ENCODE peak calls at places on chromosome 16, in five cellular contexts. One of them, this sample, is unnamed.

GRCh38 chr16:58502217-58502921 is 2.4 kb downstream of the NDRG4 start:
- DNase-seq in CD8-positive, alpha-beta T cell: no peak
- DNase-seq in pancreas: no peak
- DNase-seq in uterus: no peak
- DNase-seq in dorsolateral prefrontal cortex: no peak
- DNase-seq in this sample: peak; percentile 6

GRCh38 chr16:57704011-57704904 is 9.7 kb downstream of the DRC7 start:
- DNase-seq in CD8-positive, alpha-beta T cell: no peak
- DNase-seq in pancreas: peak; percentile 45
- DNase-seq in uterus: no peak
- DNase-seq in dorsolateral prefrontal cortex: no peak
- DNase-seq in this sample: no peak

GRCh38 chr16:57297856-57298255 is 13.4 kb upstream of the PLLP start:
- DNase-seq in CD8-positive, alpha-beta T cell: peak; percentile 54
- DNase-seq in uterus: no peak
- DNase-seq in pancreas: no peak
- DNase-seq in dorsolateral prefrontal cortex: no peak
- DNase-seq in this sample: no peak

GRCh38 chr16:16991711-16992110 is 479.0 kb downstream of the XYLT1 start:
- DNase-seq in dorsolateral prefrontal cortex: no peak
- DNase-seq in uterus: no peak
- DNase-seq in CD8-positive, alpha-beta T cell: no peak
- DNase-seq in pancreas: no peak
- DNase-seq in this sample: no peak

GRCh38 chr16:64419832-64420231 is 702.0 kb downstream of the CDH11 start:
- DNase-seq in dorsolateral prefrontal cortex: no peak
- DNase-seq in uterus: no peak
- DNase-seq in pancreas: no peak
- DNase-seq in CD8-positive, alpha-beta T cell: no peak
- DNase-seq in this sample: no peak

GRCh38 chr16:5042574-5043171 is 8.9 kb upstream of the NAGPA start:
- DNase-seq in dorsolateral prefrontal cortex: no peak
- DNase-seq in pancreas: peak; percentile 4
- DNase-seq in CD8-positive, alpha-beta T cell: no peak
- DNase-seq in uterus: no peak
- DNase-seq in this sample: no peak

GRCh38 chr16:15996432-15997109 is 47.2 kb downstream of the ABCC1 start:
- DNase-seq in CD8-positive, alpha-beta T cell: no peak
- DNase-seq in pancreas: no peak
- DNase-seq in uterus: peak; percentile 34
- DNase-seq in dorsolateral prefrontal cortex: no peak
- DNase-seq in this sample: peak; percentile 41

GRCh38 chr16:66300501-66300900 is 66.0 kb upstream of the CDH5 start:
- DNase-seq in CD8-positive, alpha-beta T cell: peak; percentile 0
- DNase-seq in pancreas: peak; percentile 20
- DNase-seq in dorsolateral prefrontal cortex: no peak
- DNase-seq in uterus: no peak
- DNase-seq in this sample: peak; percentile 4

GRCh38 chr16:74448990-74449389 is 27.7 kb upstream of the CLEC18B start:
- DNase-seq in uterus: peak; percentile 78
- DNase-seq in CD8-positive, alpha-beta T cell: no peak
- DNase-seq in pancreas: no peak
- DNase-seq in dorsolateral prefrontal cortex: no peak
- DNase-seq in this sample: no peak

GRCh38 chr16:2516391-2517240 is 2.9 kb downstream of the ATP6V0C start:
- DNase-seq in CD8-positive, alpha-beta T cell: no peak
- DNase-seq in uterus: no peak
- DNase-seq in dorsolateral prefrontal cortex: no peak
- DNase-seq in pancreas: no peak
- DNase-seq in this sample: no peak

GRCh38 chr16:48434653-48435318 is 49.6 kb upstream of the SIAH1 start:
- DNase-seq in dorsolateral prefrontal cortex: no peak
- DNase-seq in pancreas: no peak
- DNase-seq in CD8-positive, alpha-beta T cell: no peak
- DNase-seq in uterus: no peak
- DNase-seq in this sample: no peak

GRCh38 chr16:60642956-60643355 is 1393.3 kb downstream of the CDH8 start:
- DNase-seq in pancreas: no peak
- DNase-seq in dorsolateral prefrontal cortex: no peak
- DNase-seq in CD8-positive, alpha-beta T cell: no peak
- DNase-seq in uterus: no peak
- DNase-seq in this sample: no peak

GRCh38 chr16:5066511-5066910 is 755 bp upstream of the C16orf89 start:
- DNase-seq in dorsolateral prefrontal cortex: no peak
- DNase-seq in pancreas: no peak
- DNase-seq in uterus: no peak
- DNase-seq in CD8-positive, alpha-beta T cell: no peak
- DNase-seq in this sample: no peak

GRCh38 chr16:29806641-29807425 is 504 bp downstream of the MAZ start:
- DNase-seq in pancreas: peak; percentile 77
- DNase-seq in CD8-positive, alpha-beta T cell: peak; percentile 49
- DNase-seq in uterus: peak; percentile 67
- DNase-seq in dorsolateral prefrontal cortex: no peak
- DNase-seq in this sample: peak; percentile 89

GRCh38 chr16:29804020-29804419 is 2.3 kb upstream of the MAZ start:
- DNase-seq in dorsolateral prefrontal cortex: no peak
- DNase-seq in CD8-positive, alpha-beta T cell: no peak
- DNase-seq in uterus: no peak
- DNase-seq in pancreas: no peak
- DNase-seq in this sample: no peak

GRCh38 chr16:29806096-29806579 is at the start of gene MAZ:
- DNase-seq in dorsolateral prefrontal cortex: peak; percentile 69
- DNase-seq in CD8-positive, alpha-beta T cell: peak; percentile 77
- DNase-seq in uterus: peak; percentile 95
- DNase-seq in pancreas: peak; percentile 92
- DNase-seq in this sample: peak; percentile 92

GRCh38 chr16:29804455-29805231 is 1.7 kb upstream of the MAZ start:
- DNase-seq in dorsolateral prefrontal cortex: no peak
- DNase-seq in CD8-positive, alpha-beta T cell: peak; percentile 9
- DNase-seq in uterus: peak; percentile 58
- DNase-seq in pancreas: peak; percentile 63
- DNase-seq in this sample: no peak

DNA sequence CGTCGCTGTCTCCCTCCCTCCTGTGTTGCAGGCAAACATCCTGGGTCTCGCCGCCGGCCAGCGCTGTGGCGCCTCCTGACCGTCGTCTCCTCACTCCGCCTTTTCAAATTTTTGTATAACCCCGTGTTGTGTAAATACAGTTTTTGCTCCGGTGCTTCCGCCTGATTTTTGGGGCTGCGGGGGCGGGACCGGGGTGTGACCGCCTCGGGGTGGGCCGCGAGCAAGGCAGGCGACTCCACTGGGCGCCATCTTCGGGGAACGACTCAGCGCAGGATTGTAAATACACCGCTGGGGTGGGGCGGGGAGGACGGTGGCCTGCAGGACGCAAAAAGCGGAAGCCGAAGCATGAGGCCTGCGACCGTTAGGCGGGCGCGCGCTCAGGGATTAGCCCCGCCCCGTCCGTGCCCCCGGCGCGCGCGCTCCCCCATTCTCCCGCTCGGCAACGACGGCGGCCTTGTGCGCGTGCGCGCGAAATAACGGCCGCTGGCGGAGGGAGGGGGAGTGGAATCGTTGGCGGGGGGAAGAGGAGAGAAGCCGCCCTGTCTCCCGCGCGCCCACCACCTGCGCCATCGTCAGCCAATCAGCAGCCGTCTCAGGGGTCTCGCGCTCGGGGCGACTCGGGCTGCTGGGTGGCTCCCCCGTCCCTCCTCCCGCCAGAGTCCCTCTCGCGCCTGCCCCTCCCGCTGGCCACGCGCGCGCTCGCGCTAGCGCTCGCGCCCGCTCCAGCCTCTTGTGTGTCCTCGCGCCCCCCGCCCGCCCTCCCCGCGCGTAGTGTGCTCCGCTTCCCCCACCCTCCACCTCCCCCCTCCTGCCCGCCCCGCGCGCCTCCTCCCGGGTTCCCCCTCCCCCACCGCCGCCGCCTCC is 865 bp upstream of the MAZ start:
- DNase-seq in pancreas: peak; percentile 99
- DNase-seq in dorsolateral prefrontal cortex: peak; percentile 96
- DNase-seq in CD8-positive, alpha-beta T cell: peak; percentile 96
- DNase-seq in uterus: peak; percentile 98
- DNase-seq in this sample: peak; percentile 99
- TF ChIP-seq CTCF in pancreas: no peak
- TF ChIP-seq CTCF in dorsolateral prefrontal cortex: peak; percentile 1
- TF ChIP-seq CTCF in CD8-positive, alpha-beta T cell: no peak
- TF ChIP-seq CTCF in uterus: peak; percentile 35
- TF ChIP-seq CTCF in this sample: no peak

DNA sequence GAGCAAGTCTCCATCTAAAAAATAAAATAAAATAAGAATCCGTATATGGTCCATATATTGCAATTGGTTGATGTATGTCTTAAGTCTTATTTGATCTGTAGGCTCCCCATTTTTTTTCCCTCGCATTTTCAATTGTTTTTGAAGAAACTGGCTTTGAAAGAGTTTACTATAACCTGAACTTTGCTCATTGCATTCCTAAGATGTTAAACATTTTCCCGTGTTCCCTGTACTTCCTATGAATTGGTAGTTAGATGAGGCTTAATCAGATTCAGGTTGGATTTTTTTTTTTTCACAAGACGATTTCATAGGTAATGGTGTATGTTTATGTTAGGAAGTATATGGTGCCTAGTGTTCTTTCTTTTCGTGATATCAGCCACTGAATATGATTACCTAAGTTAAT is 3.3 kb downstream of the LRRC36 start:
- DNase-seq in uterus: no peak
- DNase-seq in pancreas: no peak
- DNase-seq in dorsolateral prefrontal cortex: no peak
- DNase-seq in CD8-positive, alpha-beta T cell: no peak
- DNase-seq in this sample: no peak
- TF ChIP-seq CTCF in uterus: no peak
- TF ChIP-seq CTCF in pancreas: no peak
- TF ChIP-seq CTCF in dorsolateral prefrontal cortex: no peak
- TF ChIP-seq CTCF in CD8-positive, alpha-beta T cell: no peak
- TF ChIP-seq CTCF in this sample: no peak

DNA sequence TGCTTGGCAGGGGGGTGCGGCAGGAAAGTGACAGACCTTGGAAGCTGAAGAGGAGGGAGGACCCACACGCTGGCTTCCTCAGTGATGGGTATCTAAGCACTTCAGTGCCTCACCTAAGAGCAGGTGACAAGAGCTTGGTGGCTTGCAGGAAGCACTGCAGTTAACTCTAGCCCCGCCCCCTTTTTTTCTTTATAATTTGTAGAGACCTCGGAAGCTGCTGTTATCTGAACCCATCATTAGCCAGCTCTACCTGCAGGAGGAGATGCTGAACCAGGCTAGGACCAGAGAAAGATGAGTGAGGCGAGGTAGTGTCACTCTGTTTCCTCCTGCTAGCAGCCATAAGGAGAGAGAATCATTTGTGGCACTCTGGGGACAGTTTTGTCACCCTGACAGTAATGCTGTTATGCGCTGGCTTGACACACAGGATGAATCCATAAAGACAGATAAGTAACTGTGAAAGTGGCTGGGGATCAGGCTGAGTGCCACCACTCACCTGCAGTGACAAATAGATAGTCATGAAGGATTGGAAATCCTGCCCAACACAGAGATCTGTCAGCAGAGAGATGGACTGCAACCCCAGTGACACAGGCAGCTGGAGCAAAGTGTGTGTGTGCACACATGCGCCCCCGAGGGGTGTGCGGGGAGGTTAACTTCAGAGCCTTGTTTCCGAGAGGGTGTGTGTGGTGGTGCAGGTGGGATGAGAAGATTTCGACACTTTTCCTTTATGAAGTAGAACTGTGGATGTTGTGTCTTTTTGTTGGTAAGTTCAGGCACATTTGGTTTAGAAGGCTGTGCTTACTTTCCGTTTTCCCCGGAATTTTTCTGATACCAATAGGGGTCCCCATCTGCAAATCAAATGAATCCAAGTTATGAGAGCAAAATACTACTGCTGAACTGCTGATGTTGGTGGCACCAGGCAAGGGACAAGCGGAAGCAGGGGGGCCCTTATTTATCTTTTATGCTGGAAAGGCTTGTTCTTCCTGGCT is 223.9 kb downstream of the IRX3 start:
- DNase-seq in uterus: no peak
- DNase-seq in pancreas: no peak
- DNase-seq in dorsolateral prefrontal cortex: no peak
- DNase-seq in CD8-positive, alpha-beta T cell: no peak
- DNase-seq in this sample: no peak
- TF ChIP-seq CTCF in uterus: no peak
- TF ChIP-seq CTCF in pancreas: no peak
- TF ChIP-seq CTCF in dorsolateral prefrontal cortex: peak; percentile 22
- TF ChIP-seq CTCF in CD8-positive, alpha-beta T cell: no peak
- TF ChIP-seq CTCF in this sample: no peak

GRCh38 chr16:67397812-67398545 is 4.7 kb upstream of the TPPP3 start:
- DNase-seq in pancreas: no peak
- DNase-seq in uterus: no peak
- DNase-seq in dorsolateral prefrontal cortex: no peak
- DNase-seq in CD8-positive, alpha-beta T cell: no peak
- DNase-seq in this sample: no peak
- TF ChIP-seq CTCF in pancreas: no peak
- TF ChIP-seq CTCF in uterus: no peak
- TF ChIP-seq CTCF in dorsolateral prefrontal cortex: no peak
- TF ChIP-seq CTCF in CD8-positive, alpha-beta T cell: no peak
- TF ChIP-seq CTCF in this sample: no peak

GRCh38 chr16:25996052-25996451 is 304.3 kb downstream of the HS3ST4 start:
- DNase-seq in dorsolateral prefrontal cortex: no peak
- DNase-seq in pancreas: no peak
- DNase-seq in CD8-positive, alpha-beta T cell: no peak
- DNase-seq in uterus: no peak
- DNase-seq in this sample: no peak
- TF ChIP-seq CTCF in dorsolateral prefrontal cortex: no peak
- TF ChIP-seq CTCF in pancreas: no peak
- TF ChIP-seq CTCF in CD8-positive, alpha-beta T cell: no peak
- TF ChIP-seq CTCF in uterus: no peak
- TF ChIP-seq CTCF in this sample: no peak

DNA sequence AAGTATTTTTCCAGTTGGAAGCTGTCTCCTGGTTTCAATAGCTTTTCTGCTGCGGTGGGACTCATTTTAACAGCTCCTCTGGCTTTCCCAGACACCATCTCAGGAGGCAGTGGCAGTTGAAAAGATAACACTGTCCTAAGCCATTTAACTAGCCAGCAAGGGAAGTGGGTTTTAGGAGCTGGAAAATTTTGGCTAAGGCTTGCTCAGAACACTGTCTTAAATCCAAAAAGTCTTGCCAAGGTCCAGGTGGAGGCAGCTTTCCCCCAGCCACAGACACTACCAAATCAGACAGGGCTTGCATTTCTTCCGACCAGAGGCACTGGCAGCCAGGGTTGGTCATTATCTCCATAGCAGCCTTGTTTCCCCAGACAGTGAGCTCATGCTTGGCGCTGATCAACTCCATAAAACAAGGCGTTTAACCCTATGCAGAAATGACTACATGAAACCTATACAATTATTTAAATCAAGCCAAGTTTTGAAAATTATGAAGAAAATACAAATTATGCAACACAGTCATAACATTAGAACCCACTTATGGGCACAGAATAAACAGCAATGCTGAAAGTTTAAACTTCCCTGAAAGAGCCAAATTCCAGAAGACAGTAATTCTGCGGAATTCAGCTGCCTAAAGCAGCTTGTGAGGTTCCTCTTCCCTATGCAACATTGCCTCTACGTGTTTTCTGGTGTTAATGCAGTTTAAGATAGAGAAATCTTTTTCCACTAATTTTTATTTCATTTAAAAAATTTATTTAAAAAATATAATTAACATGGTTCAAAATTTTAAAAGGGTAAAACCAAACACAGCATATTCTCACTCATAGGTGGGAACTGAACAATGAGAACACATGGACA is 25.0 kb downstream of the GABARAPL2 start:
- DNase-seq in CD8-positive, alpha-beta T cell: no peak
- DNase-seq in uterus: peak; percentile 77
- DNase-seq in pancreas: no peak
- DNase-seq in dorsolateral prefrontal cortex: peak; percentile 51
- DNase-seq in this sample: peak; percentile 57
- TF ChIP-seq CTCF in CD8-positive, alpha-beta T cell: no peak
- TF ChIP-seq CTCF in uterus: no peak
- TF ChIP-seq CTCF in pancreas: no peak
- TF ChIP-seq CTCF in dorsolateral prefrontal cortex: no peak
- TF ChIP-seq CTCF in this sample: no peak

This sample was measured in left lung.